ENCODE peak calls at places on chromosomes 7 and 10, in seven cellular contexts. X is H1, A is GM12892, O is SK-N-SH, Q is K562, I is HepG2, K is GM12878. J is an unnamed sample.

GRCh38 chr10:17710181-17710580 is 41.8 kb upstream of the TMEM236 start:
- DNase-seq in Q (no peak), I (no peak), X (no peak), K (no peak), O (no peak), A (no peak), J (no peak)

GRCh38 chr10:121113906-121114305 is 262.7 kb downstream of the WDR11 start:
- DNase-seq in X (no peak), O (no peak), Q (no peak), I (no peak), A (no peak), K (no peak), J (no peak)

GRCh38 chr7:105002-105401 is 87.4 kb upstream of the FAM20C start:
- DNase-seq in K (no peak), Q (no peak), I (no peak), O (no peak), X (no peak), A (no peak), J (no peak)

GRCh38 chr7:33067921-33068320 is 5.3 kb upstream of the NT5C3A start:
- DNase-seq in O (no peak), I (no peak), A (no peak), K (no peak), Q (no peak), X (no peak), J (no peak)

GRCh38 chr7:55526770-55527169 is 45.5 kb downstream of the VOPP1 start:
- DNase-seq in X (no peak), Q (peak; percentile 19), I (no peak), A (no peak), O (no peak), K (no peak), J (no peak)

GRCh38 chr10:79162861-79163662 is 94.3 kb downstream of the ZMIZ1 start:
- DNase-seq in O (no peak), Q (no peak), I (no peak), A (no peak), K (no peak), X (no peak), J (no peak)

GRCh38 chr10:5611899-5612680 is 54.3 kb downstream of the ASB13 start:
- DNase-seq in K (no peak), X (no peak), I (no peak), Q (no peak), O (no peak), A (no peak), J (no peak)

GRCh38 chr7:35386816-35387429 is 133.0 kb upstream of the TBX20 start:
- DNase-seq in Q (no peak), X (no peak), A (no peak), O (no peak), K (no peak), I (no peak), J (no peak)

GRCh38 chr10:69492091-69492745 is 41.0 kb downstream of the TSPAN15 start:
- DNase-seq in Q (no peak), K (no peak), A (no peak), X (no peak), O (no peak), I (no peak), J (no peak)

GRCh38 chr7:157650801-157651200 is 314.0 kb downstream of the DNAJB6 start:
- DNase-seq in X (no peak), Q (no peak), I (no peak), K (no peak), A (no peak), O (no peak), J (no peak)

GRCh38 chr10:43027331-43027955 is 49.4 kb upstream of the RET start:
- DNase-seq in O (peak; percentile 23), A (no peak), K (no peak), X (no peak), I (no peak), Q (no peak), J (no peak)

GRCh38 chr7:144768633-144769032 is 67.2 kb downstream of the TPK1 start:
- DNase-seq in I (no peak), K (no peak), A (no peak), Q (no peak), X (no peak), O (no peak), J (no peak)

GRCh38 chr7:8190121-8190895 is 71.7 kb downstream of the ICA1 start:
- DNase-seq in A (peak; percentile 13), Q (peak; percentile 71), I (peak; percentile 44), X (no peak), K (peak; percentile 77), O (peak; percentile 60), J (peak; percentile 24)

GRCh38 chr7:21412291-21412896 is 15.5 kb upstream of the SP4 start:
- DNase-seq in Q (peak; percentile 20), O (no peak), K (peak; percentile 43), A (no peak), X (no peak), I (no peak), J (no peak)

GRCh38 chr7:151716339-151716722 is 160.6 kb downstream of the PRKAG2 start:
- DNase-seq in A (no peak), Q (no peak), O (no peak), I (no peak), K (no peak), X (no peak), J (no peak)

GRCh38 chr10:61389887-61390286 is 63.3 kb downstream of the TMEM26 start:
- DNase-seq in X (no peak), I (no peak), A (no peak), Q (peak; percentile 9), K (no peak), O (no peak), J (no peak)

GRCh38 chr10:131429141-131429540 is 117.6 kb upstream of the TCERG1L start:
- DNase-seq in K (no peak), I (no peak), X (no peak), A (no peak), O (no peak), Q (no peak), J (no peak)

GRCh38 chr10:69375307-69376151 is 41.2 kb downstream of the TACR2 start:
- DNase-seq in A (no peak), I (no peak), Q (no peak), K (no peak), X (peak; percentile 77), O (no peak), J (no peak)

GRCh38 chr7:142868881-142869415 is 14.1 kb downstream of the EPHB6 start:
- DNase-seq in X (peak; percentile 19), O (no peak), K (no peak), I (no peak), A (no peak), Q (no peak), J (no peak)

GRCh38 chr7:142867398-142868187 is 12.7 kb downstream of the EPHB6 start:
- DNase-seq in I (no peak), X (peak; percentile 37), Q (no peak), O (no peak), K (no peak), A (no peak), J (no peak)

GRCh38 chr7:142867097-142867378 is 12.2 kb downstream of the EPHB6 start:
- DNase-seq in O (no peak), A (no peak), K (no peak), Q (no peak), X (no peak), I (no peak), J (no peak)

GRCh38 chr7:142869434-142869833 is 14.6 kb downstream of the EPHB6 start:
- DNase-seq in Q (no peak), A (no peak), X (no peak), O (no peak), K (no peak), I (no peak), J (no peak)

GRCh38 chr7:142868188-142868811 is 13.4 kb downstream of the EPHB6 start:
- DNase-seq in X (peak; percentile 43), O (no peak), A (no peak), I (no peak), K (no peak), Q (no peak), J (no peak)
- TF ChIP-seq TAF1 in X (no peak), O (no peak), A (no peak), I (no peak), K (no peak), Q (no peak), J (no peak)

DNA sequence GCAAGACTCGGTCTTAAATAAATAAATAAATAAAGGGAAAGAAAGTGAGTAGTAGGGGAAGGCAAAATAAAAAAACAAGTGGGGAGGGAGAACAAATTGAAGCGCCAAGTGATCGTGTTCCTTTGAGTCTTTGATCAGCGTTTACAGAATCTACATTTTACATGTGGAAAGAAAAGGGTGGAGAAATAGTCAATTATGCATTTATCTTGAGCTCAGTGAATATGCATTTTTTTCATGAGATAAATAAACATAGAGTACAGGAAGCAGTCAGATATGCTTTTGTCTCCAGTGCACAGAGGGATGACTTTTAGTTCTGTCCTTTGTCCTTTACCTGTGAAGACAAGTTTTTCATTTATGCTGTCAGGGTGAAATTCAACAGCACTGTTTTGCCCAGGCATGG is 6.1 kb upstream of the GUSB start:
- DNase-seq in Q (no peak), K (no peak), O (no peak), X (no peak), I (no peak), A (no peak), J (no peak)
- TF ChIP-seq TAF1 in Q (no peak), K (no peak), O (no peak), X (no peak), I (no peak), A (no peak), J (no peak)

GRCh38 chr7:66050990-66051424 is 24.6 kb upstream of the ASL start:
- DNase-seq in K (no peak), Q (no peak), A (no peak), I (peak; percentile 82), X (no peak), O (no peak), J (no peak)

GRCh38 chr7:66052447-66052846 is 23.2 kb upstream of the ASL start:
- DNase-seq in O (no peak), K (no peak), I (no peak), X (no peak), A (no peak), Q (no peak), J (no peak)

GRCh38 chr7:66047426-66047825 is 28.2 kb upstream of the ASL start:
- DNase-seq in Q (peak; percentile 25), X (no peak), A (no peak), I (no peak), K (no peak), O (no peak), J (no peak)

GRCh38 chr7:66054063-66054462 is 21.6 kb upstream of the ASL start:
- DNase-seq in Q (no peak), O (no peak), I (no peak), K (no peak), X (no peak), A (no peak), J (no peak)

DNA sequence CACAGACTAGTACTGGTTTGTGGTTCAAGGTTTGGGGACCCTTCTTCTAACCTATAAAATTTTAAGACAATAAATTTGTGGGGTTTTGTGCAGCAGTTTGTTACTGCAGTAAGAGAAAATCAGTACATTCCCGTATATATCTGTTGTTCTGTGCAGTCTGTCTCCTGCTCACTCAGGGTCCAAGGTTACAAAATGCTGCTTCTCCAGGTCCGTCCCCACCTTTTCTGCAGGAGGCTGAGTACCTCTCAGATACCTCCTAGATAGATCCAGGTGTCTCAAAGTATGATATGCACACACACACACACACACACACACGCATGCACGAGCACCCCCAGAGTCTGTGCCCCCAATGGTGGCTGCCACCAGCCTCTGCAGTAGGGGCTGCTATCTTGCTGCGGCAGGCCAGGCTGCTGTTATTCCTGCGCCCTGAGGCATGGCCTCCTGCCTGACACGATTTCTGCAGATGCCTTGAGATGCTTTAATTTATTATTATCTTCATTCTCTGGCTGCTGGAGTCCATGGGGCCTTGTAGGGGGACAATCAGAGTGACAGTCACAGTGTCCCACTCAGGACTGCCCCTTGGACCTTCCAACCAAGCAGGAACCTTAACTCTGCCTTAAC is 25.2 kb upstream of the ASL start:
- DNase-seq in I (no peak), O (peak; percentile 52), X (no peak), A (no peak), Q (no peak), K (no peak), J (no peak)
- TF ChIP-seq TAF1 in I (no peak), O (no peak), X (no peak), A (no peak), Q (no peak), K (no peak), J (no peak)

GRCh38 chr7:14858410-14858809 is 44.1 kb downstream of the DGKB start:
- DNase-seq in K (no peak), I (no peak), O (no peak), Q (no peak), X (no peak), A (no peak), J (no peak)
- TF ChIP-seq TAF1 in K (no peak), I (no peak), O (no peak), Q (no peak), X (no peak), A (no peak), J (no peak)

J was measured in GM12891.